ENCODE peak calls at places on chromosomes 7 and 10, in ten cellular contexts. M is activated effector memory CD4-positive, alpha-beta T cell treated with Interleukin-2 at 50 U/mL for 16 hours; R is activated CD8-positive, alpha-beta memory T cell treated with anti-CD3 and anti-CD28 coated beads, Interleukin-2, amount 50 U/mL, for 48 hours; B is fibroblast of the conjunctiva; F is A549; H is SK-N-DZ; Q is activated CD4-positive, alpha-beta T cell treated with anti-CD3 and anti-CD28 coated beads, Interleukin-2, amount 10 ng/mL, durations not matched to agents 7 days and 5 days; W is effector CD4-positive, alpha-beta T cell; A is stimulated activated CD4-positive, alpha-beta T cell treated with anti-CD3 and anti-CD28 coated beads, Interleukin-1b, Interleukin-23, amount 100 ng/mL, for 1 hour; L is kidney tubule cell. V is an unnamed sample.
A peak's percentile ranks its signal among the peaks of the same experiment; 100 is the strongest.

GRCh38 chr10:20287951-20288350 is 471.7 kb downstream of the PLXDC2 start:
- DNase-seq in R (no peak), Q (no peak), L (no peak), B (no peak), M (no peak), A (no peak), F (no peak), W (no peak), H (no peak), V (no peak)

GRCh38 chr7:133056370-133057238 is 25.3 kb downstream of the CHCHD3 start:
- DNase-seq in A (no peak), Q (no peak), H (no peak), W (no peak), M (no peak), R (no peak), L (no peak), F (no peak), B (no peak), V (peak; percentile 41)

GRCh38 chr10:114174462-114175190 is 623 bp upstream of the CCDC186 start:
- DNase-seq in M (no peak), F (peak; percentile 28), Q (no peak), W (peak; percentile 61), L (no peak), B (no peak), H (no peak), R (no peak), A (no peak), V (no peak)

GRCh38 chr10:101672536-101672935 is 22.4 kb downstream of the FBXW4 start:
- DNase-seq in M (no peak), W (no peak), A (no peak), F (no peak), B (no peak), H (no peak), L (no peak), Q (no peak), R (no peak), V (no peak)

GRCh38 chr10:34091796-34092195 is 723.3 kb downstream of the PARD3 start:
- DNase-seq in M (no peak), B (no peak), R (no peak), W (no peak), A (no peak), F (no peak), Q (no peak), H (no peak), L (no peak), V (no peak)

GRCh38 chr7:130700760-130701159 is 14.4 kb upstream of the TSGA13 start:
- DNase-seq in R (no peak), B (no peak), H (no peak), L (no peak), F (no peak), W (no peak), Q (no peak), M (no peak), A (no peak), V (no peak)

GRCh38 chr10:59016043-59016442 is 160.4 kb upstream of the PHYHIPL start:
- DNase-seq in W (no peak), H (no peak), Q (no peak), R (no peak), A (no peak), B (no peak), F (no peak), L (no peak), M (no peak), V (no peak)

GRCh38 chr10:123573236-123574147 is 92.7 kb upstream of the GPR26 start:
- DNase-seq in R (peak; percentile 74), Q (peak; percentile 32), L (peak; percentile 80), F (peak; percentile 77), W (no peak), H (peak; percentile 48), A (peak; percentile 13), M (no peak), B (no peak), V (no peak)

GRCh38 chr7:12686234-12686893 is 1.1 kb upstream of the ARL4A start:
- DNase-seq in H (peak; percentile 87), B (peak; percentile 89), R (peak; percentile 98), W (peak; percentile 94), A (peak; percentile 90), L (peak; percentile 99), M (peak; percentile 95), F (peak; percentile 91), Q (peak; percentile 94), V (peak; percentile 88)

GRCh38 chr10:71260622-71261325 is 48.4 kb downstream of the UNC5B start:
- DNase-seq in Q (no peak), F (no peak), L (no peak), A (no peak), R (no peak), W (no peak), H (no peak), B (peak; percentile 80), M (no peak), V (no peak)

GRCh38 chr10:100216006-100216405 is 13.4 kb downstream of the CHUK start:
- DNase-seq in R (no peak), H (no peak), F (no peak), Q (no peak), B (no peak), M (no peak), A (no peak), L (no peak), W (no peak), V (no peak)

GRCh38 chr7:16561943-16562342 is 35.3 kb downstream of the LRRC72 start:
- DNase-seq in L (no peak), Q (no peak), R (no peak), F (no peak), A (no peak), H (no peak), M (no peak), B (no peak), W (no peak), V (no peak)

GRCh38 chr10:123429631-123430257 is 236.4 kb upstream of the GPR26 start:
- DNase-seq in R (no peak), F (no peak), W (no peak), B (no peak), Q (no peak), H (peak; percentile 67), M (no peak), L (peak; percentile 47), A (no peak), V (no peak)

GRCh38 chr7:158649279-158649678 is 55.3 kb downstream of the NCAPG2 start:
- DNase-seq in L (peak; percentile 72), A (no peak), R (no peak), W (no peak), H (no peak), B (peak; percentile 88), F (peak; percentile 55), M (no peak), Q (no peak), V (no peak)

GRCh38 chr7:29177963-29178612 is 16.5 kb upstream of the CHN2 start:
- DNase-seq in F (no peak), Q (peak; percentile 6), R (no peak), W (no peak), M (no peak), A (no peak), H (no peak), B (no peak), L (no peak), V (no peak)

GRCh38 chr10:121183241-121183640 is 332.1 kb downstream of the WDR11 start:
- DNase-seq in Q (no peak), L (no peak), B (no peak), R (no peak), H (peak; percentile 28), F (no peak), W (no peak), A (no peak), M (no peak), V (peak; percentile 63)

GRCh38 chr7:47878662-47879061 is 69.6 kb downstream of the PKD1L1 start:
- DNase-seq in Q (no peak), L (no peak), F (no peak), H (peak; percentile 32), M (no peak), R (no peak), A (no peak), W (no peak), B (no peak), V (no peak)

GRCh38 chr10:130958981-130959751 is 352.4 kb downstream of the TCERG1L start:
- DNase-seq in B (no peak), R (no peak), A (no peak), F (no peak), M (no peak), Q (no peak), L (no peak), W (no peak), H (no peak), V (no peak)

GRCh38 chr7:142567676-142568075 is 181.6 kb upstream of the PRSS1 start:
- DNase-seq in F (no peak), R (no peak), L (no peak), M (no peak), H (peak; percentile 20), B (no peak), W (no peak), A (no peak), Q (no peak), V (no peak)

GRCh38 chr7:69823151-69823744 is 225.0 kb downstream of the AUTS2 start:
- DNase-seq in H (no peak), W (no peak), L (no peak), B (no peak), R (no peak), M (no peak), F (no peak), Q (no peak), A (no peak), V (peak; percentile 97)

GRCh38 chr7:27170494-27170811 is 3.7 kb downstream of the HOXA10 start:
- DNase-seq in B (no peak), H (no peak), W (no peak), A (no peak), M (no peak), R (no peak), L (no peak), F (no peak), Q (no peak), V (no peak)

GRCh38 chr7:33853361-33854062 is 51.8 kb upstream of the BMPER start:
- DNase-seq in M (no peak), H (no peak), B (peak; percentile 68), R (no peak), F (no peak), W (no peak), L (no peak), Q (no peak), A (no peak), V (no peak)

GRCh38 chr10:116197961-116198360 is 75.0 kb downstream of the GFRA1 start:
- DNase-seq in A (no peak), M (no peak), H (no peak), L (no peak), Q (no peak), F (no peak), R (no peak), B (no peak), W (no peak), V (no peak)

GRCh38 chr7:140698477-140698876 is 2.0 kb downstream of the NDUFB2 start:
- DNase-seq in H (no peak), L (peak; percentile 30), B (no peak), W (no peak), R (no peak), M (no peak), Q (no peak), A (no peak), F (no peak), V (peak; percentile 10)

GRCh38 chr10:121514141-121514865 is 83.9 kb downstream of the FGFR2 start:
- DNase-seq in L (no peak), F (no peak), W (no peak), R (no peak), H (no peak), A (no peak), B (no peak), Q (no peak), M (no peak), V (no peak)

GRCh38 chr10:11131112-11131639 is 113.5 kb downstream of the CELF2 start:
- DNase-seq in R (no peak), W (no peak), M (no peak), F (no peak), B (no peak), Q (no peak), L (no peak), H (no peak), A (no peak), V (no peak)

GRCh38 chr10:122306744-122307143 is 35.6 kb downstream of the BTBD16 start:
- DNase-seq in W (no peak), R (no peak), M (no peak), F (no peak), L (no peak), Q (no peak), H (no peak), B (no peak), A (no peak), V (no peak)

GRCh38 chr10:112679392-112679791 is 232.4 kb downstream of the VTI1A start:
- DNase-seq in M (no peak), R (no peak), B (no peak), H (no peak), Q (no peak), W (no peak), L (no peak), A (no peak), F (no peak), V (no peak)